ENCODE peak calls at places on chromosomes 4 and X, in four cellular contexts. W is lower lobe of right lung, H is HCT116, M is lung. D is an unnamed sample.

GRCh38 chr4:185203380-185204237 is at the start of gene CFAP97:
- DNase-seq in W (peak; percentile 96), H (peak; percentile 53), M (peak; percentile 91), D (peak; percentile 68)

GRCh38 chr4:173647902-173648301 is 117.9 kb upstream of the HAND2 start:
- DNase-seq in W (no peak), H (no peak), M (no peak), D (no peak)

GRCh38 chr4:36208884-36209473 is 35.3 kb downstream of the ARAP2 start:
- DNase-seq in W (no peak), H (no peak), M (no peak), D (no peak)

GRCh38 chr4:164312671-164313070 is 441.3 kb upstream of the SMIM31 start:
- DNase-seq in W (no peak), H (no peak), M (no peak), D (no peak)

GRCh38 chr4:10089346-10089745 is 27.3 kb downstream of the WDR1 start:
- DNase-seq in W (peak; percentile 55), H (no peak), M (no peak), D (no peak)

GRCh38 chr4:10083331-10083769 is 33.2 kb downstream of the WDR1 start:
- DNase-seq in W (peak; percentile 33), H (no peak), M (no peak), D (no peak)

GRCh38 chrX:153778151-153778551 is 2.7 kb upstream of the SRPK3 start:
- DNase-seq in W (no peak), H (no peak), M (no peak), D (peak; percentile 25)

GRCh38 chr4:148443550-148444295 is 1.5 kb upstream of the NR3C2 start:
- DNase-seq in W (peak; percentile 67), H (no peak), M (no peak), D (no peak)

GRCh38 chr4:177251237-177251636 is 58.4 kb upstream of the NEIL3 start:
- DNase-seq in W (no peak), H (no peak), M (no peak), D (no peak)

GRCh38 chrX:10393899-10394298 is 226.5 kb downstream of the MID1 start:
- DNase-seq in W (no peak), H (no peak), M (no peak), D (no peak)

GRCh38 chrX:68443155-68443868 is 10.0 kb upstream of the OPHN1 start:
- DNase-seq in W (peak; percentile 45), H (no peak), M (peak; percentile 40), D (no peak)

GRCh38 chr4:7630559-7631287 is 196.0 kb upstream of the PSAPL1 start:
- DNase-seq in W (peak; percentile 50), H (peak; percentile 33), M (no peak), D (no peak)

GRCh38 chrX:65196758-65197371 is 220.6 kb upstream of the ZC4H2 start:
- DNase-seq in W (peak; percentile 38), H (no peak), M (no peak), D (no peak)

GRCh38 chr4:111773858-111774257 is 371.4 kb upstream of the FAM241A start:
- DNase-seq in W (peak; percentile 53), H (no peak), M (peak; percentile 67), D (no peak)

GRCh38 chrX:154396948-154397887 is 959 bp upstream of the RPL10 start:
- DNase-seq in W (peak; percentile 86), H (no peak), M (peak; percentile 80), D (peak; percentile 60)

GRCh38 chr4:13386405-13387107 is 97.6 kb downstream of the RAB28 start:
- DNase-seq in W (no peak), H (no peak), M (no peak), D (no peak)

GRCh38 chr4:8745828-8746225 is 125.8 kb downstream of the HMX1 start:
- DNase-seq in W (peak; percentile 28), H (no peak), M (no peak), D (peak; percentile 28)

GRCh38 chr4:114108869-114109268 is 129.4 kb upstream of the ARSJ start:
- DNase-seq in W (no peak), H (peak; percentile 22), M (no peak), D (no peak)

GRCh38 chr4:102684605-102685052 is 76.1 kb downstream of the MANBA start:
- DNase-seq in W (no peak), H (peak; percentile 16), M (no peak), D (no peak)

GRCh38 chr4:177478496-177478895 is 36.3 kb upstream of the AGA start:
- DNase-seq in W (no peak), H (no peak), M (no peak), D (no peak)

GRCh38 chrX:39149761-39150160 is 348.5 kb downstream of the MID1IP1 start:
- DNase-seq in W (peak; percentile 84), H (no peak), M (peak; percentile 65), D (peak; percentile 57)
- TF ChIP-seq CTCF in W (peak; percentile 75), H (peak; percentile 67), M (peak; percentile 50), D (peak; percentile 73)

GRCh38 chr4:158856852-158857251 is 88.0 kb downstream of the FNIP2 start:
- DNase-seq in W (no peak), H (peak; percentile 26), M (no peak), D (no peak)
- TF ChIP-seq CTCF in W (peak; percentile 53), H (peak; percentile 67), M (no peak), D (peak; percentile 63)

GRCh38 chrX:96126182-96126581 is 558.5 kb upstream of the DIAPH2 start:
- DNase-seq in W (no peak), H (no peak), M (no peak), D (no peak)
- TF ChIP-seq CTCF in W (no peak), H (no peak), M (no peak), D (no peak)

GRCh38 chrX:86805241-86805640 is 657.0 kb downstream of the DACH2 start:
- DNase-seq in W (no peak), H (no peak), M (no peak), D (no peak)

DNA sequence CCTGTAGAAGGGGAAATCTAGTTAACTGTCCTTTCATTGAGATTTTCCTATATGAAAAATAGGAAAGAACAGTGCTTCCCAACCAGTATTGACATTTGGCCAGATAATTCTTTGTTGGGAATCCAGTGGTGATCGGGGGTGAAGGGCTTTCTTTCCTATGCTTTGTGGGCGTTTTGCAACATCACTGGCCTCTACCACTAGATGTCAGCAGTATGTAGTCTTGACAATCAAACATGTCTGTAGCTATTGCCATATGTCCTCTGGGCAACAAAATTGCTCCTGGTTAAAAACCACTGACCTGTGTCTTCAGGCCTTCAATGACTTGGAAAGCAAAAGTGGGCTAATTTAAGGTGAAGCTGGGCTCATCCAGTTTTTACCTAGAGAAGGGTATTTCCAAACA is 658.5 kb downstream of the DACH2 start:
- DNase-seq in W (no peak), H (no peak), M (no peak), D (no peak)
- TF ChIP-seq CTCF in W (no peak), H (no peak), M (no peak), D (no peak)

DNA sequence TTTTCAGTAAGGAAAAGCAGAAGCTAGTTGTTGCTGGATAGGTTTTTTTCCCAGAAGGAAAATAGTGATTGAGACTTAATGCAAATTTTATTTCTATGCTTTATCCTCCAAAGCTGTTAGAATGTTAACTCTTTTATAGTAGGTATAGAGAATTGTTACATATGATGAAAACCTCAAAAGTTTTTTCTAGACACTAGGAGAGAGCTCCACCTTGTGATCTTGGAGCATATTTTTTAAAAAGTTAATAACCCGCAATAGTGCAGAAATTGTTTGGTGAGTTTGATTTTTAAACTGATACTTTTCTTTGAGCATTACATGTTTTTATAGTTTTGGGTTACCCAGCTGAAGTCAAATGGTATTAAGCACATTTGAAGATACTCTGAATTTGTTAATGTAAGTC is 56.5 kb downstream of the STAG2 start:
- DNase-seq in W (no peak), H (no peak), M (no peak), D (no peak)
- TF ChIP-seq CTCF in W (no peak), H (no peak), M (no peak), D (peak; percentile 22)

GRCh38 chrX:18425199-18426003 is at the start of gene CDKL5:
- DNase-seq in W (peak; percentile 98), H (peak; percentile 90), M (peak; percentile 98), D (peak; percentile 96)

GRCh38 chrX:18426004-18426320 is 554 bp downstream of the CDKL5 start:
- DNase-seq in W (no peak), H (no peak), M (no peak), D (no peak)

GRCh38 chrX:18422886-18423285 is 2.5 kb upstream of the CDKL5 start:
- DNase-seq in W (no peak), H (no peak), M (no peak), D (no peak)

GRCh38 chrX:18424482-18425198 is 768 bp upstream of the CDKL5 start:
- DNase-seq in W (peak; percentile 47), H (no peak), M (no peak), D (no peak)

GRCh38 chrX:18422325-18422724 is 3.1 kb upstream of the CDKL5 start:
- DNase-seq in W (no peak), H (no peak), M (no peak), D (no peak)
- TF ChIP-seq CTCF in W (no peak), H (no peak), M (no peak), D (no peak)

DNA sequence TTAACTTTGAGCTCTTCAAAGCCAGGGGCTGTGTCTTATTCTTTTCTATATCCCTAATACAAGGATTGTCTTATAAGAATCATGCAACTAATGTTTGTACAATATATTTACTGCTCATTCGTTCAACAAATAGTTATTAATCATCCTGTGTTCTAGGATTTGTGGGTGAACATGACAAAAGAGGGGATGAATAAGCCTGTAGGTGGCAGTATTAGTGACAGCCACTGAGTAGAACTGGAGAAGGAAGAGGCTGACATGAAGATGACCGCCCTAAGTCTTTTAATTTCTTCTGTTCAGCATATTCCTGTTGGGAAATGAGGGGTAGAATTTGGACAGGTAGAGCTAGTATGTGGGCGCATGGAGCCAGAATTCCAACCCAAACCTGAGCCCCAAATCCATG is 11.9 kb upstream of the LINC00632 start:
- DNase-seq in W (no peak), H (no peak), M (no peak), D (no peak)
- TF ChIP-seq CTCF in W (no peak), H (no peak), M (no peak), D (no peak)

GRCh38 chrX:130094712-130095111 is 15.6 kb downstream of the ELF4 start:
- DNase-seq in W (no peak), H (no peak), M (no peak), D (no peak)

GRCh38 chrX:130095249-130095648 is 15.0 kb downstream of the ELF4 start:
- DNase-seq in W (no peak), H (no peak), M (no peak), D (no peak)

GRCh38 chrX:130093271-130093670 is 17.0 kb downstream of the ELF4 start:
- DNase-seq in W (no peak), H (no peak), M (no peak), D (no peak)

GRCh38 chrX:130086414-130087207 is 23.7 kb downstream of the ELF4 start:
- DNase-seq in W (peak; percentile 68), H (no peak), M (no peak), D (peak; percentile 68)

DNA sequence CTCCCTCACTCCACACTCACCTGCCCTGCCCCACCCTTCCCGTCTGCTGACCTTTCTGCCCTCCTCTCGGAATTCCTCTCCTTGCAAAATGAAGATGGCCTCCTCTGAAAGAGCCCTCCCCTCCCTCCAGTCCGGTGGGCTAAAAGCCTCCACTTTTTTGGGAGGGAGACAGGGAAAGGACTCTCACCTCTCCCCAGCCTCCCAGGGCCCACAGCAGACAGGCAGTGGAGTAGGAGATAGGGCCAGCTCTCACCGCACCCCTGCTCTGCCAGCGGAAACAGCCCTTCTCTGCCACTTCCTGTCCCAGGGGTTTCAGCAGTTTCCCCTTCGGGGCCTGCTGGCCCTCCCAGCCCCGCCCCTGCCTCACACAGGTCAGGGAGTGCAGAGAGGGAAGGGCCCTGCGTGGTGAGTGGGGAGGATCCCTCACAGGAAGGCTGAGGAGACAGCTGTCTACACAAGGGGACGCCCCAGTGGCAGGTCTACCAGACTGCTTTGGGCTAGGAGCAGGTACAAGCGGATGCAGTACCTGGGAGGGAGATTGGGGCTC is 18.2 kb downstream of the ELF4 start:
- DNase-seq in W (peak; percentile 78), H (no peak), M (peak; percentile 64), D (peak; percentile 84)
- TF ChIP-seq CTCF in W (no peak), H (no peak), M (no peak), D (no peak)